ENCODE peak calls at places on chromosomes 5 and 9, in four cellular contexts. R, K, D and E are unnamed samples.

GRCh38 chr5:53326420-53327153 is 153.8 kb upstream of the FST start:
- DNase-seq in K (no peak), R (no peak), D (no peak), E (no peak)

GRCh38 chr9:131487621-131488031 is 15.1 kb upstream of the POMT1 start:
- DNase-seq in K (no peak), R (no peak), D (no peak), E (no peak)

GRCh38 chr5:59598547-59598874 is 295.0 kb downstream of the PDE4D start:
- DNase-seq in D (no peak), K (no peak), R (no peak), E (no peak)

GRCh38 chr5:38338455-38338854 is 80.1 kb downstream of the EGFLAM start:
- DNase-seq in R (no peak), D (no peak), K (no peak), E (no peak)

GRCh38 chr9:79292731-79293280 is 279.0 kb upstream of the TLE4 start:
- DNase-seq in D (no peak), R (no peak), K (no peak), E (no peak)

GRCh38 chr9:6552738-6553121 is 92.8 kb downstream of the GLDC start:
- DNase-seq in R (no peak), K (no peak), D (no peak), E (no peak)

GRCh38 chr9:119811030-119811429 is 441.8 kb upstream of the BRINP1 start:
- DNase-seq in D (no peak), R (peak), K (no peak), E (no peak)

GRCh38 chr9:130746434-130747212 is 53.0 kb downstream of the EXOSC2 start:
- DNase-seq in K (no peak), R (no peak), D (no peak), E (no peak)

GRCh38 chr9:136765041-136765440 is 723 bp upstream of the LCN15 start:
- DNase-seq in R (no peak), D (no peak), K (no peak), E (no peak)

GRCh38 chr5:40716000-40716399 is 36.3 kb downstream of the PTGER4 start:
- DNase-seq in R (no peak), D (no peak), K (no peak), E (no peak)

GRCh38 chr9:125652771-125653170 is 54.2 kb downstream of the MAPKAP1 start:
- DNase-seq in R (no peak), D (no peak), K (no peak), E (no peak)

GRCh38 chr9:20476912-20477311 is 145.4 kb downstream of the MLLT3 start:
- DNase-seq in D (no peak), R (no peak), K (no peak), E (peak)

GRCh38 chr5:84821924-84822323 is 437.2 kb upstream of the EDIL3 start:
- DNase-seq in D (no peak), K (no peak), R (no peak), E (no peak)

GRCh38 chr5:134114886-134115805 is 665 bp downstream of the TCF7 start:
- DNase-seq in K (peak), R (no peak), D (no peak), E (no peak)

GRCh38 chr9:134591082-134591571 is 50.5 kb upstream of the COL5A1 start:
- DNase-seq in R (no peak), D (no peak), K (no peak), E (peak)

GRCh38 chr9:101341958-101342357 is 42.8 kb downstream of the BAAT start:
- DNase-seq in D (no peak), R (no peak), K (no peak), E (no peak)

GRCh38 chr5:163190762-163191161 is 246.6 kb upstream of the CCNG1 start:
- DNase-seq in R (no peak), K (no peak), D (no peak), E (no peak)

GRCh38 chr9:113533335-113534225 is 70.1 kb downstream of the RGS3 start:
- DNase-seq in K (no peak), R (no peak), D (no peak), E (no peak)

GRCh38 chr9:105329729-105330082 is 85.3 kb downstream of the SLC44A1 start:
- DNase-seq in K (no peak), R (no peak), D (no peak), E (no peak)